ENCODE peak calls at places on chromosomes 5 and 9, in five cellular contexts. B, W, V, I and O are unnamed samples.

GRCh38 chr5:167602077-167602476 is 689.4 kb upstream of the WWC1 start:
- DNase-seq in W (no peak), I (no peak), B (no peak), V (no peak), O (no peak)

GRCh38 chr5:178120661-178121357 is 7.5 kb downstream of the N4BP3 start:
- DNase-seq in V (peak; percentile 93), I (peak; percentile 61), B (peak; percentile 83), W (peak; percentile 79), O (peak; percentile 79)

GRCh38 chr5:7642029-7642428 is 208.9 kb downstream of the CFAP90 start:
- DNase-seq in B (no peak), W (no peak), V (no peak), I (no peak), O (no peak)

GRCh38 chr5:142540774-142541466 is 145.0 kb downstream of the FGF1 start:
- DNase-seq in B (no peak), V (no peak), I (no peak), W (peak; percentile 77), O (no peak)

GRCh38 chr9:35605336-35606137 is 475 bp downstream of the TESK1 start:
- DNase-seq in I (no peak), W (peak; percentile 7), B (no peak), V (peak; percentile 24), O (no peak)

GRCh38 chr9:125932012-125932411 is 184.8 kb downstream of the PBX3 start:
- DNase-seq in V (no peak), W (peak; percentile 96), I (peak; percentile 73), B (no peak), O (no peak)

GRCh38 chr5:85000671-85001070 is 616.0 kb upstream of the EDIL3 start:
- DNase-seq in B (no peak), I (no peak), V (no peak), W (peak; percentile 1), O (no peak)

GRCh38 chr5:157290981-157291711 is 25.2 kb downstream of the CYFIP2 start:
- DNase-seq in W (peak; percentile 29), I (peak; percentile 89), V (peak; percentile 40), B (no peak), O (no peak)

GRCh38 chr5:55856511-55857246 is 5.5 kb downstream of the IL31RA start:
- DNase-seq in V (peak; percentile 72), W (no peak), B (no peak), I (no peak), O (no peak)

GRCh38 chr9:120482424-120483186 is 97.4 kb downstream of the CDK5RAP2 start:
- DNase-seq in I (no peak), V (no peak), B (no peak), W (no peak), O (no peak)

GRCh38 chr9:254516-254915 is 39.9 kb downstream of the DOCK8 start:
- DNase-seq in V (no peak), B (no peak), I (no peak), W (no peak), O (no peak)

GRCh38 chr9:124894741-124895170 is 32.8 kb downstream of the ARPC5L start:
- DNase-seq in V (peak; percentile 62), I (no peak), W (peak; percentile 73), B (no peak), O (peak; percentile 12)